ENCODE peak calls at places on chromosomes 12 and 14, in ten cellular contexts. Q, I, V, F, P, T, U, A, H and S are unnamed samples.

GRCh38 chr12:55899035-55899434 is 28.7 kb downstream of the PYM1 start:
- DNase-seq in H (no peak), V (peak; percentile 3), I (peak; percentile 51), U (no peak), T (no peak), Q (peak; percentile 11), A (peak; percentile 75), P (no peak), F (peak; percentile 47), S (no peak)

GRCh38 chr14:98725196-98725595 is 546.8 kb downstream of the BCL11B start:
- DNase-seq in F (no peak), I (no peak), A (no peak), P (no peak), H (no peak), T (no peak), Q (no peak), U (no peak), V (no peak), S (no peak)

GRCh38 chr12:80469681-80470080 is 25.6 kb downstream of the PTPRQ start:
- DNase-seq in T (no peak), V (no peak), F (peak; percentile 29), P (no peak), U (no peak), H (peak; percentile 18), Q (no peak), I (peak; percentile 44), A (no peak), S (no peak)

GRCh38 chr12:94073441-94074051 is 74.8 kb upstream of the PLXNC1 start:
- DNase-seq in F (peak; percentile 37), I (peak; percentile 14), H (no peak), A (peak; percentile 37), U (no peak), Q (peak; percentile 85), P (no peak), V (no peak), T (no peak), S (peak; percentile 11)

GRCh38 chr12:63093711-63094110 is 57.3 kb downstream of the AVPR1A start:
- DNase-seq in Q (no peak), V (no peak), T (no peak), U (no peak), P (no peak), I (no peak), A (no peak), H (no peak), F (no peak), S (no peak)

GRCh38 chr14:97976861-97977260 is 1179.7 kb downstream of the VRK1 start:
- DNase-seq in Q (no peak), H (no peak), V (no peak), I (no peak), P (no peak), A (no peak), U (no peak), F (no peak), T (no peak), S (no peak)

GRCh38 chr14:106037380-106037779 is 511.0 kb downstream of the TMEM121 start:
- DNase-seq in U (no peak), H (no peak), T (no peak), P (no peak), A (no peak), I (no peak), F (no peak), V (no peak), Q (no peak), S (no peak)

GRCh38 chr12:5200276-5201087 is 156.8 kb downstream of the KCNA5 start:
- DNase-seq in T (no peak), I (peak; percentile 27), Q (peak; percentile 87), F (no peak), P (peak; percentile 90), V (no peak), A (peak; percentile 4), H (peak; percentile 18), U (peak; percentile 16), S (no peak)

GRCh38 chr12:57127101-57127709 is 1.1 kb upstream of the LRP1 start:
- DNase-seq in F (no peak), A (no peak), U (peak; percentile 71), T (peak; percentile 62), H (peak; percentile 57), I (peak; percentile 64), Q (peak; percentile 85), V (peak; percentile 4), P (peak; percentile 76), S (no peak)

GRCh38 chr14:83147006-83147405 is 1613.4 kb upstream of the SEL1L start:
- DNase-seq in U (no peak), H (no peak), P (no peak), A (no peak), V (no peak), T (no peak), I (peak; percentile 51), F (no peak), Q (no peak), S (no peak)

GRCh38 chr12:2009623-2010022 is 5.4 kb upstream of the DCP1B start:
- DNase-seq in H (no peak), T (no peak), U (no peak), F (no peak), P (no peak), I (peak; percentile 14), Q (no peak), A (peak; percentile 18), V (no peak), S (no peak)

GRCh38 chr14:106530423-106531107 is 1004.2 kb downstream of the TMEM121 start:
- DNase-seq in A (no peak), I (no peak), U (peak; percentile 18), Q (peak; percentile 10), P (no peak), H (no peak), V (no peak), F (no peak), T (no peak), S (no peak)

GRCh38 chr14:23147676-23148075 is 28.6 kb upstream of the CEBPE start:
- DNase-seq in P (no peak), A (peak; percentile 46), Q (no peak), U (no peak), T (peak; percentile 32), I (peak; percentile 39), V (no peak), H (peak; percentile 86), F (peak; percentile 81), S (peak; percentile 59)

GRCh38 chr12:32987526-32987925 is 90.9 kb upstream of the PKP2 start:
- DNase-seq in Q (no peak), V (no peak), H (no peak), A (no peak), I (no peak), P (no peak), U (no peak), T (no peak), F (no peak), S (no peak)

GRCh38 chr12:94271351-94271750 is 123.0 kb downstream of the PLXNC1 start:
- DNase-seq in P (no peak), V (no peak), H (no peak), T (no peak), A (peak; percentile 58), Q (no peak), F (no peak), U (no peak), I (no peak), S (no peak)

GRCh38 chr14:102074415-102074964 is 12.4 kb downstream of the HSP90AA1 start:
- DNase-seq in H (no peak), T (no peak), A (no peak), Q (no peak), V (no peak), P (no peak), I (no peak), U (no peak), F (no peak), S (no peak)